ENCODE peak calls at places on chromosomes 11 and 22, in ten cellular contexts. Y is body of pancreas; S is osteocyte; D is AG09309; V is mucosa of descending colon; B is GM10248; J is tibial artery; O is mammary epithelial cell; T is CD4-positive, alpha-beta T cell; N is cardiac muscle cell. W is an unnamed sample.

GRCh38 chr11:31246451-31247165 is 122.9 kb downstream of the DCDC1 start:
- DNase-seq in Y (peak), S (no peak), D (no peak), V (no peak), B (no peak), J (peak), O (peak), T (no peak), N (peak), W (no peak)

GRCh38 chr11:46050065-46050464 is 71.2 kb downstream of the PHF21A start:
- DNase-seq in Y (peak), S (no peak), D (peak), V (no peak), B (no peak), J (no peak), O (peak), T (no peak), N (peak), W (peak)

GRCh38 chr11:12461516-12461915 is 84.1 kb downstream of the PARVA start:
- DNase-seq in Y (no peak), S (no peak), D (no peak), V (no peak), B (no peak), J (no peak), O (peak), T (no peak), N (no peak), W (peak)

GRCh38 chr11:9489366-9489765 is 28.6 kb downstream of the ZNF143 start:
- DNase-seq in Y (no peak), S (no peak), D (peak), V (no peak), B (no peak), J (no peak), O (peak), T (no peak), N (peak), W (no peak)

GRCh38 chr11:103682318-103683184 is 353.9 kb upstream of the DDI1 start:
- DNase-seq in Y (peak), S (no peak), D (no peak), V (peak), B (peak), J (peak), O (peak), T (peak), N (peak), W (peak)

GRCh38 chr11:134331565-134332188 is at the start of gene GLB1L2:
- DNase-seq in Y (peak), S (no peak), D (no peak), V (peak), B (peak), J (peak), O (peak), T (peak), N (peak), W (no peak)

GRCh38 chr11:121131656-121132055 is 30.6 kb downstream of the TECTA start:
- DNase-seq in Y (no peak), S (no peak), D (no peak), V (no peak), B (no peak), J (no peak), O (no peak), T (no peak), N (no peak), W (no peak)

GRCh38 chr11:32960553-32961164 is 55.0 kb upstream of the DEPDC7 start:
- DNase-seq in Y (no peak), S (no peak), D (peak), V (no peak), B (peak), J (no peak), O (peak), T (no peak), N (peak), W (peak)

GRCh38 chr11:45674481-45675190 is 9.2 kb upstream of the CHST1 start:
- DNase-seq in Y (no peak), S (no peak), D (no peak), V (no peak), B (no peak), J (no peak), O (no peak), T (no peak), N (no peak), W (no peak)

GRCh38 chr11:71477637-71478011 is 24.6 kb downstream of the NADSYN1 start:
- DNase-seq in Y (no peak), S (no peak), D (no peak), V (no peak), B (no peak), J (no peak), O (no peak), T (no peak), N (no peak), W (peak)

GRCh38 chr11:126485021-126485781 is 129.7 kb downstream of the ST3GAL4 start:
- DNase-seq in Y (no peak), S (no peak), D (peak), V (no peak), B (peak), J (no peak), O (peak), T (no peak), N (peak), W (no peak)

GRCh38 chr22:36323855-36324331 is 63.9 kb downstream of the MYH9 start:
- DNase-seq in Y (no peak), S (no peak), D (no peak), V (peak), B (no peak), J (peak), O (no peak), T (no peak), N (peak), W (no peak)

GRCh38 chr11:75773595-75774353 is 5.2 kb downstream of the DGAT2 start:
- DNase-seq in Y (peak), S (no peak), D (no peak), V (peak), B (peak), J (no peak), O (no peak), T (no peak), N (no peak), W (no peak)

GRCh38 chr11:71936825-71937224 is 8.0 kb downstream of the RNF121 start:
- DNase-seq in Y (no peak), S (no peak), D (no peak), V (no peak), B (no peak), J (no peak), O (no peak), T (no peak), N (peak), W (no peak)

GRCh38 chr11:69954756-69955155 is 123.4 kb upstream of the ANO1 start:
- DNase-seq in Y (no peak), S (no peak), D (no peak), V (no peak), B (no peak), J (no peak), O (no peak), T (no peak), N (no peak), W (no peak)

GRCh38 chr11:113626736-113627135 is 79.4 kb downstream of the TMPRSS5 start:
- DNase-seq in Y (no peak), S (no peak), D (no peak), V (no peak), B (no peak), J (no peak), O (no peak), T (no peak), N (no peak), W (no peak)

GRCh38 chr11:72724851-72725730 is 27.1 kb downstream of the ARAP1 start:
- DNase-seq in Y (peak), S (peak), D (peak), V (peak), B (peak), J (no peak), O (peak), T (peak), N (peak), W (peak)

GRCh38 chr22:36829370-36830002 is 12.7 kb upstream of the PVALB start:
- DNase-seq in Y (no peak), S (no peak), D (no peak), V (no peak), B (no peak), J (no peak), O (no peak), T (no peak), N (no peak), W (no peak)

GRCh38 chr11:15170170-15170569 is 55.4 kb downstream of the INSC start:
- DNase-seq in Y (no peak), S (no peak), D (no peak), V (no peak), B (no peak), J (no peak), O (peak), T (no peak), N (no peak), W (no peak)

GRCh38 chr11:63843042-63843441 is 4.1 kb downstream of the MARK2 start:
- DNase-seq in Y (peak), S (no peak), D (no peak), V (peak), B (no peak), J (no peak), O (no peak), T (no peak), N (no peak), W (no peak)

GRCh38 chr22:26837784-26838520 is 180.6 kb downstream of the MIAT start:
- DNase-seq in Y (no peak), S (no peak), D (no peak), V (no peak), B (no peak), J (no peak), O (no peak), T (no peak), N (no peak), W (no peak)

GRCh38 chr22:50221410-50222300 is 20.8 kb downstream of the SELENOO start:
- DNase-seq in Y (no peak), S (no peak), D (no peak), V (no peak), B (no peak), J (no peak), O (no peak), T (no peak), N (no peak), W (no peak)

GRCh38 chr22:34526681-34527080 is 539.3 kb upstream of the ISX start:
- DNase-seq in Y (no peak), S (no peak), D (no peak), V (no peak), B (no peak), J (no peak), O (no peak), T (no peak), N (no peak), W (no peak)

GRCh38 chr22:21981874-21982273 is 713 bp downstream of the TOP3B start:
- DNase-seq in Y (no peak), S (no peak), D (no peak), V (no peak), B (no peak), J (no peak), O (peak), T (no peak), N (no peak), W (no peak)

GRCh38 chr11:14075118-14075601 is 112.6 kb downstream of the SPON1 start:
- DNase-seq in Y (no peak), S (no peak), D (peak), V (no peak), B (no peak), J (no peak), O (peak), T (peak), N (no peak), W (no peak)

GRCh38 chr22:38108561-38109319 is 1.7 kb downstream of the BAIAP2L2 start:
- DNase-seq in Y (peak), S (no peak), D (no peak), V (peak), B (no peak), J (no peak), O (no peak), T (no peak), N (no peak), W (no peak)

GRCh38 chr22:38106814-38107578 is 3.5 kb downstream of the BAIAP2L2 start:
- DNase-seq in Y (no peak), S (no peak), D (no peak), V (peak), B (no peak), J (no peak), O (no peak), T (no peak), N (no peak), W (no peak)

GRCh38 chr22:38107692-38108515 is 2.6 kb downstream of the BAIAP2L2 start:
- DNase-seq in Y (peak), S (no peak), D (no peak), V (peak), B (no peak), J (no peak), O (no peak), T (no peak), N (no peak), W (peak)

GRCh38 chr22:38103641-38104040 is 6.8 kb downstream of the BAIAP2L2 start:
- DNase-seq in Y (no peak), S (no peak), D (no peak), V (peak), B (no peak), J (no peak), O (no peak), T (no peak), N (no peak), W (no peak)

GRCh38 chr22:38104084-38104483 is 6.4 kb downstream of the BAIAP2L2 start:
- DNase-seq in Y (no peak), S (no peak), D (no peak), V (peak), B (no peak), J (no peak), O (no peak), T (no peak), N (peak), W (no peak)
- TF ChIP-seq CTCF in Y (peak), S (peak), D (peak), V (no peak), B (no peak), J (peak), O (no peak), T (no peak), N (peak), W (peak)

GRCh38 chr11:68950268-68950667 is 30.5 kb downstream of the MRGPRD start:
- DNase-seq in Y (no peak), S (no peak), D (no peak), V (no peak), B (no peak), J (no peak), O (no peak), T (no peak), N (peak), W (peak)
- TF ChIP-seq CTCF in Y (no peak), S (peak), D (peak), V (no peak), B (peak), J (no peak), O (peak), T (no peak), N (peak), W (peak)

DNA sequence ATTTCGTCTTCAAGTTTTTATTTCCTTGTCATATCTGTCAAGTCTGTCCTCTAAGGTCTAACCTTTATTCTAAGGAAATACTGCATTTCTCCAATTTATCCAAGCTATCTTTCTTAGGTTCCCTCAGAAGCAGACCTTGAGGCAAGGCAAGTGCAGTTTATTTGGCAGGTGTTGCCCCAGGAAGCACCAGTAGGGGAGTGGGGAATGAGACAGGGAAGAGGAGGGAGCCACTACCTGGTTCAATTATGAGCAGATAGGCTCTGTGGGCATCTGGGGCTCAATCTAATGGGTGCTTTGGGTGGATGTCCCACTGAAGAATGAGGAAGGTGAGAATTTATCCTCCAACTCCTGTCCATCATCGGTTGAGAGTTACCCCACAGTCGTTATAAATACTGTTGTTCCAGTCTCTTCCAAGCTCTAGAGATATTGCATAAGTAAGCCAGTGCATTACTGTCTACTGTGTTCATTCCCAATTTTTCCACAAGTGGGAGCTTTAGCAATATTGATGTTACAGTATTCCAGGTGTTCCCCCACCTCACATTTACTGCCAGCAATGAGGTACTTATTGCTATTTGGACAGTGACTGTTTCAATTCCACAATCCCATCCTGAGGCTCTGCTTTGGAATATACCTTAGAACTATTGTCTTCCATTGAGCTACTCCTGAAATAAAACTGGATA is 154.9 kb upstream of the CEP126 start:
- DNase-seq in Y (no peak), S (no peak), D (no peak), V (no peak), B (no peak), J (no peak), O (no peak), T (no peak), N (no peak), W (no peak)
- TF ChIP-seq CTCF in Y (peak), S (peak), D (peak), V (no peak), B (no peak), J (no peak), O (peak), T (no peak), N (peak), W (peak)

DNA sequence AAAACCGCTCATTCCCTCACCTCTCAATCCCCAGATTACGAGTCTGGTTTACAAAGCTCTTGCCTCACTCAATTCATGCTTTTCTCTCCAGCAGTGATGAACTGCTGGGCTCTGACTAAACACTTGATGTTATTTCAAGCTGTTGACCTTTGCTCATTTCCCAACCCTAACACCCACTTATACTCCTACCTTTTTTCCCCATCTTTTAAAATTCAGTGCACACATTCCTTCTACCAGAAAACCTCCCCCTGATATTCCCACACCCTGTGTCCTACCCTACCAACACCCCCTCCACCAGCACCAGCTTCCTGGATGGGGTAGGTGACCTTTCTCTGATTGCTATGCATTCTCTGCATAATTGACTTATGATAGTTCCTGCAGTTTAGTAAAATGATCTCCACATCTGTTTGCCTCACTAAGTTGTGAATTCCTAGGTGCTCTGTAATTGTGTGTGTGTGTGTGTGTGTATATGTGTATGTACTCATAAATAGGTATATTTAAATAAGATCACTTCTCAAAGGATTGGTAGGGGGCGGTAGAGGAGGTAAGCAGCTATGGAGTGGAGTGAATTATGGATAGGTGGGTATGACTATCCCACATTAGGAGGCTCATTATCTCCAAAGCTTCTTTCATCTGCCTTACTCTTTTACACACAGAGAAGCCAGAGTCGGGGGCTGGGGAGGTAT is 842 bp downstream of the HEPACAM start:
- DNase-seq in Y (no peak), S (no peak), D (peak), V (no peak), B (no peak), J (no peak), O (peak), T (no peak), N (peak), W (peak)
- TF ChIP-seq CTCF in Y (no peak), S (peak), D (peak), V (no peak), B (no peak), J (no peak), O (no peak), T (no peak), N (peak), W (peak)

DNA sequence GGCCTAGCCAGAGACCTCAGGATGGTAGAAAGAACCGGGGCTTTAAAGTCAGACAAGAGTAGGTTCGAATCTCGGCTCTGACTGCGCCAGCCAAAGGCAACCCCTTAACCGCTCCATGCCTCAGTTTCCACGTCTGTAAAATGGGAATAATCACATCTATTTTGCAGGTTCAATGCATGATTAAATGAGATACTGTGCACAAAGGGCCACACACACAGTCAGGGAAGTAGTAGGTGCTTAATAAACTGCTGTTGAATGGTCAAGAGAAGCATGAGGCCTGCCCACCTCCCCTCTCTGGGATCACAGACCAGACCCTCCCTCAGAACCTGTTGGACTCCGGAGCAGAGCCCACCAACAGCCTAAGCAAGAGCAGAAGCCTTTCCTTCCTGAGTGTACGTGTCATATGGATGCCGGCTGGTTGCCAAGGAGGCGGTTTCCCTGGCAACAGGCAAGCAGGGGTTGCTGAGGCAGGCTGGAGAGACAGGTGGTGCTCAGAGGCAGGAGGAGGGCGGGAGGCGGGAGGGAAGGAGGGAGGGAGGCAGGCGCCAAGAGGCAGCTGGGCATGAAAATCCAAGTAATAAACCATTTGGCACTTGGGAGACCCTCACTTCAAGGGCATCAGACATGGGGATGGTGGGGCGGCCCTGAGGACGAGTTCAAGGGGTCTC is 43.9 kb downstream of the NFAM1 start:
- DNase-seq in Y (peak), S (no peak), D (no peak), V (no peak), B (no peak), J (no peak), O (peak), T (no peak), N (peak), W (no peak)
- TF ChIP-seq CTCF in Y (no peak), S (no peak), D (no peak), V (no peak), B (no peak), J (no peak), O (no peak), T (no peak), N (no peak), W (no peak)

GRCh38 chr11:85810521-85810870 is 445 bp downstream of the SYTL2 start:
- DNase-seq in Y (no peak), S (no peak), D (no peak), V (peak), B (no peak), J (no peak), O (no peak), T (no peak), N (no peak), W (no peak)

GRCh38 chr11:85811624-85812023 is 683 bp upstream of the SYTL2 start:
- DNase-seq in Y (no peak), S (no peak), D (no peak), V (peak), B (no peak), J (no peak), O (no peak), T (no peak), N (no peak), W (no peak)

GRCh38 chr11:85810871-85811611 is at the start of gene SYTL2:
- DNase-seq in Y (peak), S (peak), D (no peak), V (peak), B (peak), J (peak), O (peak), T (peak), N (peak), W (no peak)

GRCh38 chr11:85809191-85809590 is 1.8 kb downstream of the SYTL2 start:
- DNase-seq in Y (no peak), S (no peak), D (no peak), V (no peak), B (peak), J (no peak), O (no peak), T (no peak), N (no peak), W (no peak)

GRCh38 chr11:85809881-85810280 is 1.1 kb downstream of the SYTL2 start:
- DNase-seq in Y (no peak), S (no peak), D (no peak), V (peak), B (no peak), J (no peak), O (no peak), T (no peak), N (no peak), W (no peak)
- TF ChIP-seq CTCF in Y (no peak), S (peak), D (no peak), V (no peak), B (no peak), J (no peak), O (no peak), T (peak), N (no peak), W (peak)

W was measured in HFF-Myc.